ENCODE peak calls at places on chromosomes 11 and 22, in seven cellular contexts. H is GM10248; E is astrocyte of the spinal cord; O is CD4-positive, alpha-beta T cell; W is MCF 10A; Z is activated CD8-positive, alpha-beta memory T cell treated with anti-CD3 and anti-CD28 coated beads, Interleukin-2, amount 50 U/mL, for 48 hours; S is foreskin melanocyte. Y is an unnamed sample.
A peak's percentile ranks its signal among the peaks of the same experiment; 100 is the strongest.

GRCh38 chr11:74948546-74948897 is 369 bp downstream of the XRRA1 start:
- DNase-seq in E (no peak), W (no peak), Z (no peak), S (no peak), O (no peak), H (no peak), Y (no peak)

GRCh38 chr22:25368271-25368670 is 148.8 kb downstream of the CRYBB2 start:
- DNase-seq in O (no peak), H (no peak), E (peak; percentile 65), S (peak; percentile 47), W (peak; percentile 69), Z (no peak), Y (no peak)

GRCh38 chr11:107563702-107564101 is 1.8 kb downstream of the ALKBH8 start:
- DNase-seq in S (peak; percentile 48), O (peak; percentile 35), E (peak; percentile 57), Z (no peak), H (peak; percentile 33), W (peak; percentile 57), Y (no peak)

GRCh38 chr22:45888221-45889092 is 88.5 kb downstream of the WNT7B start:
- DNase-seq in W (no peak), O (no peak), Z (no peak), E (no peak), S (no peak), H (no peak), Y (no peak)

GRCh38 chr11:64803846-64804345 is 882 bp upstream of the MAP4K2 start:
- DNase-seq in E (no peak), H (no peak), Z (no peak), S (no peak), O (no peak), W (no peak), Y (no peak)

GRCh38 chr22:22210889-22211833 is 33.4 kb upstream of the VPREB1 start:
- DNase-seq in O (no peak), Z (no peak), E (no peak), H (no peak), W (no peak), S (no peak), Y (no peak)

GRCh38 chr22:20117656-20118571 is 888 bp upstream of the TRMT2A start:
- DNase-seq in Z (peak; percentile 88), W (peak; percentile 23), H (peak; percentile 72), S (no peak), O (peak; percentile 29), E (no peak), Y (no peak)

GRCh38 chr22:32042924-32043323 is at the start of gene SLC5A1:
- DNase-seq in H (no peak), W (peak; percentile 50), E (no peak), S (no peak), O (no peak), Z (no peak), Y (no peak)

GRCh38 chr11:121426476-121427454 is 25.3 kb upstream of the SORL1 start:
- DNase-seq in S (no peak), W (no peak), E (no peak), O (peak; percentile 32), Z (peak; percentile 81), H (peak; percentile 68), Y (no peak)

GRCh38 chr11:27315816-27316215 is 47.2 kb downstream of the CCDC34 start:
- DNase-seq in W (no peak), Z (no peak), S (no peak), O (no peak), H (no peak), E (no peak), Y (no peak)

GRCh38 chr11:1839924-1840779 is 1.4 kb downstream of the TNNI2 start:
- DNase-seq in S (no peak), W (no peak), Z (no peak), H (peak; percentile 80), O (no peak), E (no peak), Y (no peak)

GRCh38 chr11:64712430-64713030 is 10.5 kb downstream of the NRXN2 start:
- DNase-seq in W (no peak), E (no peak), S (no peak), O (no peak), Z (no peak), H (no peak), Y (no peak)

GRCh38 chr11:36577859-36578258 is 10.1 kb downstream of the RAG1 start:
- DNase-seq in W (no peak), H (no peak), Z (no peak), O (no peak), S (peak; percentile 5), E (peak; percentile 13), Y (no peak)

GRCh38 chr11:128776088-128776433 is 82.2 kb downstream of the FLI1 start:
- DNase-seq in S (no peak), E (no peak), O (peak; percentile 6), Z (no peak), H (no peak), W (no peak), Y (no peak)